ENCODE peak calls at places on chromosomes 13 and 19, in eight cellular contexts. One of them, this sample, is unnamed.

GRCh38 chr19:54154603-54155345 is 4.7 kb downstream of the LENG1 start:
- DNase-seq in GM13976: no peak
- DNase-seq in GM20000: no peak
- DNase-seq in spleen: no peak
- DNase-seq in mucosa of descending colon: no peak
- DNase-seq in AG09319: no peak
- DNase-seq in IMR-90: no peak
- DNase-seq in tibial artery: no peak
- DNase-seq in this sample: peak; percentile 56

GRCh38 chr19:45250832-45251451 is at the start of gene MARK4:
- DNase-seq in GM13976: peak; percentile 98
- DNase-seq in GM20000: peak; percentile 99
- DNase-seq in spleen: peak; percentile 89
- DNase-seq in mucosa of descending colon: no peak
- DNase-seq in AG09319: peak; percentile 14
- DNase-seq in IMR-90: peak; percentile 34
- DNase-seq in tibial artery: peak; percentile 70
- DNase-seq in this sample: peak; percentile 8

GRCh38 chr13:23667750-23668149 is 97.5 kb downstream of the TNFRSF19 start:
- DNase-seq in GM13976: no peak
- DNase-seq in GM20000: no peak
- DNase-seq in spleen: no peak
- DNase-seq in mucosa of descending colon: no peak
- DNase-seq in AG09319: no peak
- DNase-seq in IMR-90: no peak
- DNase-seq in tibial artery: no peak
- DNase-seq in this sample: no peak

GRCh38 chr13:84630486-84630885 is 748.2 kb upstream of the SLITRK1 start:
- DNase-seq in GM13976: no peak
- DNase-seq in GM20000: no peak
- DNase-seq in spleen: no peak
- DNase-seq in mucosa of descending colon: no peak
- DNase-seq in AG09319: no peak
- DNase-seq in IMR-90: no peak
- DNase-seq in tibial artery: no peak
- DNase-seq in this sample: no peak

GRCh38 chr13:30659980-30660379 is 42.3 kb downstream of the USPL1 start:
- DNase-seq in GM13976: no peak
- DNase-seq in GM20000: no peak
- DNase-seq in spleen: peak; percentile 75
- DNase-seq in mucosa of descending colon: no peak
- DNase-seq in AG09319: no peak
- DNase-seq in IMR-90: no peak
- DNase-seq in tibial artery: no peak
- DNase-seq in this sample: no peak

GRCh38 chr13:19056984-19057490 is 124.6 kb downstream of the TUBA3C start:
- DNase-seq in GM13976: no peak
- DNase-seq in GM20000: no peak
- DNase-seq in spleen: peak; percentile 64
- DNase-seq in mucosa of descending colon: no peak
- DNase-seq in AG09319: no peak
- DNase-seq in IMR-90: no peak
- DNase-seq in tibial artery: no peak
- DNase-seq in this sample: no peak

GRCh38 chr13:42891591-42891990 is 100.5 kb downstream of the EPSTI1 start:
- DNase-seq in GM13976: no peak
- DNase-seq in GM20000: no peak
- DNase-seq in spleen: no peak
- DNase-seq in mucosa of descending colon: no peak
- DNase-seq in AG09319: no peak
- DNase-seq in IMR-90: no peak
- DNase-seq in tibial artery: no peak
- DNase-seq in this sample: no peak

GRCh38 chr13:26458196-26458734 is 99.2 kb upstream of the WASF3 start:
- DNase-seq in GM13976: no peak
- DNase-seq in GM20000: no peak
- DNase-seq in spleen: no peak
- DNase-seq in mucosa of descending colon: no peak
- DNase-seq in AG09319: no peak
- DNase-seq in IMR-90: no peak
- DNase-seq in tibial artery: no peak
- DNase-seq in this sample: no peak

GRCh38 chr13:94992277-94992989 is 280.1 kb upstream of the SOX21 start:
- DNase-seq in GM13976: no peak
- DNase-seq in GM20000: no peak
- DNase-seq in spleen: no peak
- DNase-seq in mucosa of descending colon: no peak
- DNase-seq in AG09319: no peak
- DNase-seq in IMR-90: no peak
- DNase-seq in tibial artery: no peak
- DNase-seq in this sample: no peak

GRCh38 chr19:47107201-47107952 is 6.2 kb downstream of the ZC3H4 start:
- DNase-seq in GM13976: no peak
- DNase-seq in GM20000: no peak
- DNase-seq in spleen: peak; percentile 27
- DNase-seq in mucosa of descending colon: no peak
- DNase-seq in AG09319: no peak
- DNase-seq in IMR-90: peak; percentile 45
- DNase-seq in tibial artery: no peak
- DNase-seq in this sample: no peak

GRCh38 chr19:38557205-38557799 is 60.5 kb downstream of the MAP4K1 start:
- DNase-seq in GM13976: no peak
- DNase-seq in GM20000: peak; percentile 71
- DNase-seq in spleen: peak; percentile 85
- DNase-seq in mucosa of descending colon: peak; percentile 76
- DNase-seq in AG09319: no peak
- DNase-seq in IMR-90: no peak
- DNase-seq in tibial artery: no peak
- DNase-seq in this sample: no peak

GRCh38 chr13:108700421-108701170 is 71.2 kb downstream of the MYO16 start:
- DNase-seq in GM13976: no peak
- DNase-seq in GM20000: no peak
- DNase-seq in spleen: no peak
- DNase-seq in mucosa of descending colon: no peak
- DNase-seq in AG09319: peak; percentile 5
- DNase-seq in IMR-90: peak; percentile 71
- DNase-seq in tibial artery: no peak
- DNase-seq in this sample: no peak

GRCh38 chr19:27894906-27895754 is 1317.8 kb downstream of the UQCRFS1 start:
- DNase-seq in GM13976: no peak
- DNase-seq in GM20000: no peak
- DNase-seq in spleen: no peak
- DNase-seq in mucosa of descending colon: no peak
- DNase-seq in AG09319: no peak
- DNase-seq in IMR-90: no peak
- DNase-seq in tibial artery: no peak
- DNase-seq in this sample: no peak

GRCh38 chr13:50230365-50230978 is 215.2 kb downstream of the KCNRG start:
- DNase-seq in GM13976: no peak
- DNase-seq in GM20000: no peak
- DNase-seq in spleen: no peak
- DNase-seq in mucosa of descending colon: no peak
- DNase-seq in AG09319: peak; percentile 4
- DNase-seq in IMR-90: peak; percentile 53
- DNase-seq in tibial artery: no peak
- DNase-seq in this sample: no peak

GRCh38 chr13:108281941-108282340 is 12.4 kb downstream of the TNFSF13B start:
- DNase-seq in GM13976: no peak
- DNase-seq in GM20000: no peak
- DNase-seq in spleen: no peak
- DNase-seq in mucosa of descending colon: no peak
- DNase-seq in AG09319: no peak
- DNase-seq in IMR-90: no peak
- DNase-seq in tibial artery: no peak
- DNase-seq in this sample: no peak

GRCh38 chr19:32566246-32566830 is 14.7 kb upstream of the PDCD5 start:
- DNase-seq in GM13976: no peak
- DNase-seq in GM20000: no peak
- DNase-seq in spleen: no peak
- DNase-seq in mucosa of descending colon: no peak
- DNase-seq in AG09319: no peak
- DNase-seq in IMR-90: peak; percentile 29
- DNase-seq in tibial artery: no peak
- DNase-seq in this sample: peak; percentile 19

DNA sequence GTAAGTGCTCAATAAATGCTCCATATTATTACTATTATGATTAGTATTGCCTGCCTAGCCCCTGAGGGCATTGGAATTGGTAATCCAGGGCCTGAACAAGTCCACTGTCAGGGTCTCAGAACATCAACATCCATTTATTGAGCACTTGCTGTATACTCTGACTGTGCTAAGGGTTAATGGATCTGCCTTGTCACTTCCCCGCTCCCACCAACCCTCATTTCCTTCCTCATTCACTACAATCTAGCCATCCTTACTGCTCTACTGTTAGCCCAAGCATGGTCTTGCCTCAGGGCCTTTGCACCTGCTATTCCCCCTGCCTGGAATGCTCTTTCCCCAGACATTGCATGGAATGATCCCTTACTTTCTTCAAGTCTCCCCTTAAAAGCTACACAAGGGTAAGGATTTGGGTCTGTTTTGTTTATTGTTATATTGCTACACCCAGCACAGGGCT is 12.7 kb upstream of the ANGPTL8 start:
- DNase-seq in GM13976: no peak
- DNase-seq in GM20000: no peak
- DNase-seq in spleen: no peak
- DNase-seq in mucosa of descending colon: no peak
- DNase-seq in AG09319: no peak
- DNase-seq in IMR-90: no peak
- DNase-seq in tibial artery: no peak
- DNase-seq in this sample: no peak
- TF ChIP-seq CTCF in GM13976: no peak
- TF ChIP-seq CTCF in GM20000: no peak
- TF ChIP-seq CTCF in spleen: no peak
- TF ChIP-seq CTCF in mucosa of descending colon: no peak
- TF ChIP-seq CTCF in AG09319: no peak
- TF ChIP-seq CTCF in IMR-90: no peak
- TF ChIP-seq CTCF in tibial artery: no peak
- TF ChIP-seq CTCF in this sample: no peak

GRCh38 chr19:5563008-5563431 is 4.7 kb downstream of the TINCR start:
- DNase-seq in GM13976: no peak
- DNase-seq in GM20000: no peak
- DNase-seq in spleen: no peak
- DNase-seq in mucosa of descending colon: no peak
- DNase-seq in AG09319: no peak
- DNase-seq in IMR-90: no peak
- DNase-seq in tibial artery: no peak
- DNase-seq in this sample: no peak
- TF ChIP-seq CTCF in GM13976: no peak
- TF ChIP-seq CTCF in GM20000: no peak
- TF ChIP-seq CTCF in spleen: no peak
- TF ChIP-seq CTCF in mucosa of descending colon: no peak
- TF ChIP-seq CTCF in AG09319: no peak
- TF ChIP-seq CTCF in IMR-90: no peak
- TF ChIP-seq CTCF in tibial artery: no peak
- TF ChIP-seq CTCF in this sample: no peak

DNA sequence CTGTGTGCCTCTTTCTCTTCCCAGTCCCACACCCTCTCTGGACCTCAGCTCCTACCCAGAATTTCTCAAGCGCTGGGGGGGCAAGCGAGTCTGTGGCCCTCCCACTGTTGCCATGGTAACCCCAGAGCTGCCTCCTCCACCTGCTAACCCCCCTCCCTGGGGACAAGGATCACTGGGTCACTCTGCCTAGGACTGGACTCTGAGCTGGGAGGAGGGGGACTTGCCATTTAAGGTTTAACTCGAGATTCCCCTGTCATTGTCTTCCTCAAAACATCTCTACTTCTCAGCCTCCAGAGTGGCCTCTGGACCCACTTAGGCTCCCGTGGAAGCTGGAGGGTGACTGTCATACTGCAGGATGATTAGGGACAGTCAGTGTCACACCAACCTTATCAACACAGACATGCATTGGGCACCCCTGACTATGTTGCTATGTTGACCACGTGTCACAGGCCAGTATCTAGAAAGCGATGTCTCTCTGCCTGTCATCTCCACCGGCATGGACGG is 2.2 kb downstream of the PALM3 start:
- DNase-seq in GM13976: peak; percentile 11
- DNase-seq in GM20000: peak; percentile 14
- DNase-seq in spleen: no peak
- DNase-seq in mucosa of descending colon: no peak
- DNase-seq in AG09319: no peak
- DNase-seq in IMR-90: no peak
- DNase-seq in tibial artery: no peak
- DNase-seq in this sample: no peak
- TF ChIP-seq CTCF in GM13976: no peak
- TF ChIP-seq CTCF in GM20000: no peak
- TF ChIP-seq CTCF in spleen: no peak
- TF ChIP-seq CTCF in mucosa of descending colon: no peak
- TF ChIP-seq CTCF in AG09319: no peak
- TF ChIP-seq CTCF in IMR-90: no peak
- TF ChIP-seq CTCF in tibial artery: no peak
- TF ChIP-seq CTCF in this sample: no peak

DNA sequence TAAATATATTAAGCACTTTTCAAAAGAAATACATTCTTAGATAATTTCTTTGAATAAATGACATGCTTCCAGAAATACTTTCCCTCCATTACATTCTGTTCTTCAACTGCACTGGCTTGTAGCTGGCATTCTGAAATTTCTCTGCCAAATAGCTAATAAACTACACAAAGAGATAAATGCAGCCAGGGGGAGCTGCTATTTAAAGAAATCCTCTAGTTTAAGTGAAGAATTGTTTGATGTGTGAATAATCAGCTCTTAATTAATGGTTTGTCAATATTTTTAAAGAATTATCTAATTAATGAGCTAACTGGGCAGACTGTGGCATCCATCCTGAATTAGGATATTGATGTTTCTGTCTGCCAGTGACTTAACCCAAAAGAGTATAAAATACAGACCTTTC is 30.7 kb downstream of the SLC7A1 start:
- DNase-seq in GM13976: no peak
- DNase-seq in GM20000: no peak
- DNase-seq in spleen: no peak
- DNase-seq in mucosa of descending colon: no peak
- DNase-seq in AG09319: no peak
- DNase-seq in IMR-90: no peak
- DNase-seq in tibial artery: no peak
- DNase-seq in this sample: no peak
- TF ChIP-seq CTCF in GM13976: no peak
- TF ChIP-seq CTCF in GM20000: no peak
- TF ChIP-seq CTCF in spleen: no peak
- TF ChIP-seq CTCF in mucosa of descending colon: no peak
- TF ChIP-seq CTCF in AG09319: peak; percentile 5
- TF ChIP-seq CTCF in IMR-90: peak; percentile 23
- TF ChIP-seq CTCF in tibial artery: no peak
- TF ChIP-seq CTCF in this sample: peak; percentile 55